ENCODE peak calls at places on chromosomes 11 and 22, in eight cellular contexts. X is stomach; O is left cardiac atrium; F is CD4-positive, alpha-beta T cell; G is T-helper 9 cell; C is activated CD4-positive, alpha-beta T cell treated with anti-CD3 and anti-CD28 coated beads, Interleukin-2, amount 50 U/mL, for 48 hours; N is HCT116; R is EL. H is an unnamed sample.
A peak's percentile ranks its signal among the peaks of the same experiment; 100 is the strongest.

GRCh38 chr11:99505319-99505718 is 484.6 kb downstream of the CNTN5 start:
- DNase-seq in X (no peak), O (no peak), F (no peak), G (no peak), C (no peak), N (no peak), R (peak; percentile 59), H (no peak)

GRCh38 chr22:19674129-19674928 is 40.0 kb upstream of the SEPTIN5 start:
- DNase-seq in X (no peak), O (no peak), F (no peak), G (no peak), C (no peak), N (no peak), R (no peak), H (no peak)

GRCh38 chr11:124716596-124716995 is 23.1 kb upstream of the NRGN start:
- DNase-seq in X (no peak), O (no peak), F (no peak), G (no peak), C (no peak), N (no peak), R (peak; percentile 80), H (no peak)

GRCh38 chr11:1200611-1201191 is 22.2 kb upstream of the MUC5B start:
- DNase-seq in X (peak; percentile 25), O (peak; percentile 15), F (no peak), G (no peak), C (no peak), N (no peak), R (no peak), H (peak; percentile 4)

GRCh38 chr22:46085831-46086576 is 64.3 kb upstream of the PPARA start:
- DNase-seq in X (peak; percentile 87), O (peak; percentile 87), F (no peak), G (no peak), C (no peak), N (peak; percentile 69), R (peak; percentile 90), H (no peak)

GRCh38 chr22:33350961-33351360 is 292.8 kb upstream of the SYN3 start:
- DNase-seq in X (no peak), O (no peak), F (no peak), G (no peak), C (no peak), N (no peak), R (no peak), H (no peak)

GRCh38 chr11:127238321-127238720 is 237.8 kb upstream of the KIRREL3 start:
- DNase-seq in X (no peak), O (no peak), F (no peak), G (no peak), C (no peak), N (no peak), R (no peak), H (no peak)

GRCh38 chr11:118625036-118625690 is 17.7 kb downstream of the PHLDB1 start:
- DNase-seq in X (peak; percentile 37), O (no peak), F (no peak), G (no peak), C (no peak), N (no peak), R (no peak), H (no peak)

GRCh38 chr22:35380537-35381423 is at the start of gene HMOX1:
- DNase-seq in X (peak; percentile 91), O (peak; percentile 94), F (peak; percentile 33), G (peak; percentile 27), C (peak; percentile 68), N (peak; percentile 51), R (peak; percentile 91), H (no peak)

GRCh38 chr22:40991298-40991697 is 40.1 kb downstream of the RBX1 start:
- DNase-seq in X (no peak), O (no peak), F (no peak), G (no peak), C (no peak), N (no peak), R (no peak), H (no peak)

GRCh38 chr11:2687223-2687530 is 12.6 kb downstream of the KCNQ1OT1 start:
- DNase-seq in X (no peak), O (peak; percentile 9), F (no peak), G (no peak), C (no peak), N (no peak), R (no peak), H (peak; percentile 2)

GRCh38 chr11:22828373-22828772 is 1.2 kb downstream of the SVIP start:
- DNase-seq in X (no peak), O (no peak), F (no peak), G (no peak), C (no peak), N (no peak), R (no peak), H (peak; percentile 1)

GRCh38 chr11:117045956-117046355 is 52.3 kb downstream of the SIK3 start:
- DNase-seq in X (no peak), O (no peak), F (no peak), G (no peak), C (no peak), N (no peak), R (no peak), H (no peak)

GRCh38 chr22:20566420-20567260 is 59.2 kb downstream of the MED15 start:
- DNase-seq in X (peak; percentile 47), O (peak; percentile 56), F (peak; percentile 81), G (peak; percentile 62), C (peak; percentile 45), N (no peak), R (peak; percentile 89), H (peak; percentile 64)

GRCh38 chr11:123519055-123519796 is 89.2 kb downstream of the GRAMD1B start:
- DNase-seq in X (no peak), O (no peak), F (no peak), G (no peak), C (no peak), N (peak; percentile 7), R (peak; percentile 58), H (no peak)

H was measured in T-helper 1 cell.